ENCODE peak calls at places on chromosomes 3 and 15, in four cellular contexts. R is colonic mucosa, Q is ascending aorta, W is aorta. O is an unnamed sample.

GRCh38 chr3:148233403-148233802 is 464.3 kb upstream of the AGTR1 start:
- DNase-seq in R (no peak), Q (no peak), W (no peak), O (peak)

GRCh38 chr3:59527493-59527892 is 477.7 kb upstream of the CFAP20DC start:
- DNase-seq in R (no peak), Q (no peak), W (no peak), O (no peak)

GRCh38 chr15:85583404-85584390 is 203.3 kb downstream of the AKAP13 start:
- DNase-seq in R (peak), Q (no peak), W (no peak), O (peak)

GRCh38 chr15:50261979-50262378 is 3.5 kb downstream of the HDC start:
- DNase-seq in R (no peak), Q (no peak), W (no peak), O (no peak)

GRCh38 chr3:45688194-45688881 is 858 bp upstream of the SACM1L start:
- DNase-seq in R (peak), Q (no peak), W (peak), O (no peak)

GRCh38 chr15:70284438-70285214 is 186.9 kb upstream of the TLE3 start:
- DNase-seq in R (no peak), Q (no peak), W (peak), O (no peak)

GRCh38 chr3:142577701-142578308 is 728 bp downstream of the ATR start:
- DNase-seq in R (no peak), Q (no peak), W (no peak), O (no peak)

GRCh38 chr3:186220886-186221285 is 112.0 kb upstream of the ETV5 start:
- DNase-seq in R (no peak), Q (no peak), W (no peak), O (peak)

GRCh38 chr3:72282918-72283317 is 498.0 kb upstream of the PROK2 start:
- DNase-seq in R (no peak), Q (no peak), W (no peak), O (no peak)

GRCh38 chr15:61383421-61383820 is 154.3 kb upstream of the RORA start:
- DNase-seq in R (no peak), Q (no peak), W (no peak), O (peak)

GRCh38 chr3:23203651-23204111 is 554 bp downstream of the UBE2E2 start:
- DNase-seq in R (peak), Q (no peak), W (peak), O (peak)

GRCh38 chr15:100911086-100911485 is 8.1 kb upstream of the LRRK1 start:
- DNase-seq in R (no peak), Q (no peak), W (peak), O (no peak)

GRCh38 chr3:23385327-23385726 is 182.2 kb downstream of the UBE2E2 start:
- DNase-seq in R (no peak), Q (no peak), W (no peak), O (no peak)

GRCh38 chr15:50909044-50909342 is 510 bp downstream of the AP4E1 start:
- DNase-seq in R (no peak), Q (no peak), W (no peak), O (peak)

GRCh38 chr15:92323480-92323879 is 70.2 kb upstream of the ST8SIA2 start:
- DNase-seq in R (no peak), Q (no peak), W (no peak), O (no peak)

GRCh38 chr3:179719048-179719734 is 66.4 kb downstream of the USP13 start:
- DNase-seq in R (no peak), Q (no peak), W (no peak), O (no peak)

GRCh38 chr3:69200384-69201068 is 78.1 kb upstream of the LMOD3 start:
- DNase-seq in R (peak), Q (no peak), W (no peak), O (peak)

GRCh38 chr3:142925140-142925539 is 36.3 kb upstream of the PCOLCE2 start:
- DNase-seq in R (no peak), Q (no peak), W (no peak), O (no peak)

GRCh38 chr15:81480645-81481053 is 106.6 kb upstream of the TMC3 start:
- DNase-seq in R (peak), Q (no peak), W (no peak), O (peak)

GRCh38 chr3:13407926-13408325 is 12.2 kb downstream of the NUP210 start:
- DNase-seq in R (no peak), Q (no peak), W (peak), O (no peak)

GRCh38 chr3:69368129-69368741 is 17.7 kb downstream of the FRMD4B start:
- DNase-seq in R (no peak), Q (no peak), W (no peak), O (no peak)

GRCh38 chr3:194572131-194572789 is 61.0 kb downstream of the TMEM44 start:
- DNase-seq in R (no peak), Q (peak), W (peak), O (peak)

GRCh38 chr15:71440479-71441071 is 325.3 kb downstream of the THSD4 start:
- DNase-seq in R (no peak), Q (no peak), W (no peak), O (peak)

GRCh38 chr3:196162679-196163078 is 48.5 kb downstream of the ZDHHC19 start:
- DNase-seq in R (no peak), Q (no peak), W (no peak), O (no peak)

GRCh38 chr3:88203537-88204143 is 53.9 kb downstream of the C3orf38 start:
- DNase-seq in R (peak), Q (no peak), W (peak), O (peak)

GRCh38 chr15:42035362-42035761 is 14.5 kb upstream of the PLA2G4E start:
- DNase-seq in R (peak), Q (no peak), W (no peak), O (no peak)

GRCh38 chr3:190543656-190544055 is 29.8 kb downstream of the IL1RAP start:
- DNase-seq in R (peak), Q (no peak), W (no peak), O (no peak)

GRCh38 chr15:25178835-25179672 is 224.3 kb downstream of the SNRPN start:
- DNase-seq in R (no peak), Q (peak), W (no peak), O (no peak)

GRCh38 chr3:98778852-98779379 is 15.8 kb downstream of the ST3GAL6 start:
- DNase-seq in R (no peak), Q (no peak), W (no peak), O (peak)

GRCh38 chr3:172275586-172275985 is 172.7 kb downstream of the GHSR start:
- DNase-seq in R (no peak), Q (no peak), W (no peak), O (no peak)

GRCh38 chr3:108486272-108486787 is 24.1 kb downstream of the MYH15 start:
- DNase-seq in R (no peak), Q (no peak), W (no peak), O (no peak)

GRCh38 chr3:47825590-47825989 is 22.7 kb downstream of the DHX30 start:
- DNase-seq in R (no peak), Q (no peak), W (no peak), O (no peak)

GRCh38 chr15:39586387-39587171 is 5.7 kb downstream of the THBS1 start:
- DNase-seq in R (no peak), Q (no peak), W (no peak), O (peak)
- H3K4me3 ChIP-seq in R (no peak), Q (no peak), W (no peak), O (peak)

GRCh38 chr3:8864570-8865350 is 95.3 kb upstream of the OXTR start:
- DNase-seq in R (no peak), Q (no peak), W (no peak), O (no peak)
- H3K4me3 ChIP-seq in R (no peak), Q (no peak), W (no peak), O (no peak)

GRCh38 chr3:133573054-133573628 is 345 bp upstream of the CDV3 start:
- DNase-seq in R (peak), Q (peak), W (peak), O (peak)

GRCh38 chr3:133570937-133571320 is 2.6 kb upstream of the CDV3 start:
- DNase-seq in R (no peak), Q (no peak), W (no peak), O (peak)

GRCh38 chr3:133573629-133574194 is at the start of gene CDV3:
- DNase-seq in R (peak), Q (no peak), W (no peak), O (no peak)

GRCh38 chr3:133574260-133574881 is 885 bp downstream of the CDV3 start:
- DNase-seq in R (peak), Q (peak), W (peak), O (peak)

DNA sequence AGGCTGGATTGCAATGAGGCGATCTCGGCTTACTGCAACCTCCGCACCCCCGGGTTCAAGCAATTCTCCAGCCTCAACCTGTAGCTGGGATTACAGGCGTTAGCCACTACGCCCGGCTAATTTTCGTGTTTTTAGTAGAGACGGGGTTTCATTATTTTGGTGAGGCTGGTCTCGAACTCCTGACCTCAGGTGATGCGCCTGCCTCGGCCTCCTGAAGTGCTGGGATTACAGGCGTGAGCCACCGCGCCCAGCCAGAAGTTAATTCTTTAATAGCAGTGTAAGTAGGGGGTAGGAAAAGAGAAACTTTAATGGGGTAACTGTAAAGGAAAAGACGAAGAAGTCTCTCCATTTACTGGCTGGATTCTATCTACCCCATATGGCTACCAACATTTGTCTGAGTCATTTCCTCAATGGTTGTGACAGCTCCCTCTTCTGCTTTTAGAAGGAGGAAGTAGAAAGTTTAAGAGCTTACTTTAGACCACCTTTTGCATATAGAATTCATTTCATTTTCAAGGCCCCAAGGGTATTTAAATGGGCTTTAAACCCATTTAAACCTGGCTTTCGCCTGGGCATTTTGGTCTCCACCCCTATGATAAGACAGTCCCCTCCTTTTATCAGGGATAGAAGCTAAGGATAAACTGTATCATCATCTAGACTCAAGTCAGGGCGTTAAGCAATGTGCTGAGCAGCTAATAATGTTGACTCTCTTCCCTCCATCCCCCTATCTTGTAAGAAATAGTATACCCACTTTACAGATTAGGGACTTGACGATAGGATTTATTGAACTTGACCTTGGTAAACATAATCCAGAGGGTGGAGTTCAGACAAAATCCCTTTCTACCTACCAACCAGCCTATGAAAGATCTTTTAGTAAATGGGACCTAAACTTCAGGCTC is 1.1 kb upstream of the CDV3 start:
- DNase-seq in R (no peak), Q (no peak), W (no peak), O (no peak)
- H3K4me3 ChIP-seq in R (peak), Q (peak), W (no peak), O (peak)

GRCh38 chr3:61224823-61225222 is 26.4 kb downstream of the FHIT start:
- DNase-seq in R (no peak), Q (no peak), W (no peak), O (no peak)
- H3K4me3 ChIP-seq in R (no peak), Q (no peak), W (no peak), O (no peak)